ENCODE peak calls at places on chromosomes 5 and 9, in six cellular contexts. L, P, A, Q, C and F are unnamed samples.

GRCh38 chr5:115069087-115069968 is 100.4 kb downstream of the TRIM36 start:
- DNase-seq in P (peak), Q (peak), C (peak), L (peak), A (peak), F (peak)

GRCh38 chr5:150580917-150581316 is 59.5 kb upstream of the SYNPO start:
- DNase-seq in Q (no peak), A (no peak), L (no peak), C (no peak), P (no peak), F (no peak)

GRCh38 chr5:53438486-53439472 is 41.6 kb upstream of the FST start:
- DNase-seq in C (peak), L (no peak), A (no peak), Q (no peak), P (no peak), F (no peak)

GRCh38 chr9:32579706-32580331 is 6.9 kb upstream of the NDUFB6 start:
- DNase-seq in C (peak), A (peak), L (peak), Q (no peak), P (peak), F (peak)

GRCh38 chr9:18849186-18849724 is 183.8 kb downstream of the SAXO1 start:
- DNase-seq in Q (no peak), P (no peak), L (no peak), A (no peak), C (no peak), F (no peak)

GRCh38 chr5:142697356-142697807 is 11.5 kb upstream of the FGF1 start:
- DNase-seq in A (no peak), C (no peak), L (no peak), P (no peak), Q (no peak), F (no peak)

GRCh38 chr9:135008416-135008815 is 79.1 kb upstream of the OLFM1 start:
- DNase-seq in Q (no peak), L (no peak), P (no peak), A (no peak), C (no peak), F (no peak)

GRCh38 chr9:21993893-21994525 is at the start of gene CDKN2A:
- DNase-seq in Q (no peak), L (no peak), A (peak), P (no peak), C (no peak), F (peak)

GRCh38 chr9:306907-307306 is 92.2 kb downstream of the DOCK8 start:
- DNase-seq in Q (no peak), C (peak), P (no peak), A (peak), L (no peak), F (no peak)

GRCh38 chr5:133870661-133871060 is 97.8 kb downstream of the C5orf15 start:
- DNase-seq in P (no peak), L (no peak), Q (no peak), A (no peak), C (no peak), F (no peak)

GRCh38 chr5:157148734-157149615 is 6.3 kb upstream of the MED7 start:
- DNase-seq in A (peak), Q (peak), C (peak), L (peak), P (peak), F (peak)

GRCh38 chr5:126309860-126310259 is 113.3 kb upstream of the GRAMD2B start:
- DNase-seq in A (no peak), P (no peak), L (peak), Q (no peak), C (no peak), F (no peak)

GRCh38 chr5:51380603-51381207 is 2.5 kb upstream of the ISL1 start:
- DNase-seq in C (no peak), L (no peak), A (no peak), Q (no peak), P (no peak), F (peak)